ENCODE peak calls at places on chromosomes 4 and X, in five cellular contexts. One of them, this sample, is unnamed.

GRCh38 chr4:5366421-5366820 is 315.1 kb downstream of the STK32B start:
- DNase-seq in A549: peak
- DNase-seq in thyroid gland: no peak
- DNase-seq in ovary: no peak
- DNase-seq in transverse colon: no peak
- DNase-seq in this sample: no peak

GRCh38 chr4:147787204-147787603 is 55.3 kb downstream of the ARHGAP10 start:
- DNase-seq in A549: no peak
- DNase-seq in thyroid gland: no peak
- DNase-seq in ovary: peak
- DNase-seq in transverse colon: no peak
- DNase-seq in this sample: no peak

GRCh38 chr4:85828295-85828910 is 353.5 kb downstream of the ARHGAP24 start:
- DNase-seq in A549: no peak
- DNase-seq in thyroid gland: no peak
- DNase-seq in ovary: no peak
- DNase-seq in transverse colon: no peak
- DNase-seq in this sample: no peak

GRCh38 chr4:89661490-89661889 is 175.5 kb downstream of the SNCA start:
- DNase-seq in A549: no peak
- DNase-seq in thyroid gland: no peak
- DNase-seq in ovary: no peak
- DNase-seq in transverse colon: no peak
- DNase-seq in this sample: no peak

GRCh38 chrX:39214380-39215126 is 413.3 kb downstream of the MID1IP1 start:
- DNase-seq in A549: no peak
- DNase-seq in thyroid gland: peak
- DNase-seq in ovary: no peak
- DNase-seq in transverse colon: no peak
- DNase-seq in this sample: no peak

GRCh38 chrX:132467029-132467428 is 21.8 kb downstream of the MBNL3 start:
- DNase-seq in A549: no peak
- DNase-seq in thyroid gland: no peak
- DNase-seq in ovary: no peak
- DNase-seq in transverse colon: no peak
- DNase-seq in this sample: no peak

GRCh38 chrX:136318895-136319597 is 18.3 kb downstream of the ADGRG4 start:
- DNase-seq in A549: no peak
- DNase-seq in thyroid gland: no peak
- DNase-seq in ovary: no peak
- DNase-seq in transverse colon: no peak
- DNase-seq in this sample: no peak

GRCh38 chr4:1978226-1978625 is 30.5 kb downstream of the NELFA start:
- DNase-seq in A549: no peak
- DNase-seq in thyroid gland: no peak
- DNase-seq in ovary: no peak
- DNase-seq in transverse colon: no peak
- DNase-seq in this sample: no peak

GRCh38 chr4:104352211-104352610 is 142.5 kb downstream of the CXXC4 start:
- DNase-seq in A549: no peak
- DNase-seq in thyroid gland: no peak
- DNase-seq in ovary: no peak
- DNase-seq in transverse colon: no peak
- DNase-seq in this sample: no peak

GRCh38 chr4:95545526-95545925 is 3.2 kb downstream of the UNC5C start:
- DNase-seq in A549: no peak
- DNase-seq in thyroid gland: peak
- DNase-seq in ovary: no peak
- DNase-seq in transverse colon: no peak
- DNase-seq in this sample: no peak

GRCh38 chrX:45628041-45628440 is 427.4 kb upstream of the DIPK2B start:
- DNase-seq in A549: no peak
- DNase-seq in thyroid gland: no peak
- DNase-seq in ovary: no peak
- DNase-seq in transverse colon: no peak
- DNase-seq in this sample: no peak

GRCh38 chr4:66741081-66741480 is 804.2 kb downstream of the CENPC start:
- DNase-seq in A549: no peak
- DNase-seq in thyroid gland: no peak
- DNase-seq in ovary: no peak
- DNase-seq in transverse colon: no peak
- DNase-seq in this sample: no peak

GRCh38 chr4:39383690-39384089 is 17.5 kb upstream of the RFC1 start:
- DNase-seq in A549: no peak
- DNase-seq in thyroid gland: no peak
- DNase-seq in ovary: no peak
- DNase-seq in transverse colon: no peak
- DNase-seq in this sample: no peak

GRCh38 chrX:65607070-65607742 is 60.2 kb upstream of the MSN start:
- DNase-seq in A549: no peak
- DNase-seq in thyroid gland: no peak
- DNase-seq in ovary: no peak
- DNase-seq in transverse colon: no peak
- DNase-seq in this sample: no peak

GRCh38 chrX:130263016-130263415 is 5.7 kb downstream of the ZNF280C start:
- DNase-seq in A549: no peak
- DNase-seq in thyroid gland: no peak
- DNase-seq in ovary: no peak
- DNase-seq in transverse colon: no peak
- DNase-seq in this sample: no peak

GRCh38 chr4:103719320-103720204 is at the start of gene TACR3:
- DNase-seq in A549: no peak
- DNase-seq in thyroid gland: peak
- DNase-seq in ovary: no peak
- DNase-seq in transverse colon: no peak
- DNase-seq in this sample: peak

GRCh38 chr4:118954246-118954645 is 65.6 kb downstream of the SYNPO2 start:
- DNase-seq in A549: no peak
- DNase-seq in thyroid gland: no peak
- DNase-seq in ovary: no peak
- DNase-seq in transverse colon: no peak
- DNase-seq in this sample: no peak

GRCh38 chrX:149491812-149492211 is 13.3 kb downstream of the IDS start:
- DNase-seq in A549: no peak
- DNase-seq in thyroid gland: no peak
- DNase-seq in ovary: no peak
- DNase-seq in transverse colon: peak
- DNase-seq in this sample: no peak

GRCh38 chr4:169226565-169226964 is 44.2 kb downstream of the SH3RF1 start:
- DNase-seq in A549: no peak
- DNase-seq in thyroid gland: no peak
- DNase-seq in ovary: no peak
- DNase-seq in transverse colon: no peak
- DNase-seq in this sample: no peak

GRCh38 chr4:169225812-169226211 is 44.9 kb downstream of the SH3RF1 start:
- DNase-seq in A549: no peak
- DNase-seq in thyroid gland: no peak
- DNase-seq in ovary: no peak
- DNase-seq in transverse colon: no peak
- DNase-seq in this sample: no peak

GRCh38 chr4:169228076-169228475 is 42.7 kb downstream of the SH3RF1 start:
- DNase-seq in A549: no peak
- DNase-seq in thyroid gland: no peak
- DNase-seq in ovary: no peak
- DNase-seq in transverse colon: no peak
- DNase-seq in this sample: no peak

GRCh38 chr4:169231647-169232262 is 39.0 kb downstream of the SH3RF1 start:
- DNase-seq in A549: no peak
- DNase-seq in thyroid gland: no peak
- DNase-seq in ovary: no peak
- DNase-seq in transverse colon: no peak
- DNase-seq in this sample: no peak

DNA sequence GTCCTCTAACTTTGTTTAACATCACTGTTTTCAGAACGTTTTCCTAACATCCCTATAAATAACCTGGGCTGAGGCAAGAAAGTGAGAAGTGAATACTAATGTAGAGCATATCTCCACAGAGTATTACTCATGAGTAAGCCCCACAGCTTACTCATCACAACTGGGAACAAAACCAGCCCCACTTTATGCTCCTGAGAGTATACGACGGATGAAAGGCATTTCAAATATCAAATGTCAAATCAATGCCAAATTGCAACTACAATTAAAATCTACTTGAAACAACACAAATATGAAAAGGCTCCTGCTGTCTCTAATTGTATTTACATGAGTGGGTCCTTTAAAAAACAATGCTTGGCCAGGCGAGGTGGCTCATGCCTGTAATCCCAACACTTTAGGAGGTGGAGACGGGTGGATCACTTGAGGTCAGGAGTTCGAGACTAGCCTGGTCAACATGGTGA is 41.2 kb downstream of the SH3RF1 start:
- DNase-seq in A549: peak
- DNase-seq in thyroid gland: peak
- DNase-seq in ovary: no peak
- DNase-seq in transverse colon: no peak
- DNase-seq in this sample: peak
- H3K4me3 ChIP-seq in A549: no peak
- H3K4me3 ChIP-seq in thyroid gland: no peak
- H3K4me3 ChIP-seq in ovary: no peak
- H3K4me3 ChIP-seq in transverse colon: no peak
- H3K4me3 ChIP-seq in this sample: no peak

GRCh38 chr4:183599690-183600089 is 59.3 kb downstream of the RWDD4 start:
- DNase-seq in A549: no peak
- DNase-seq in thyroid gland: no peak
- DNase-seq in ovary: no peak
- DNase-seq in transverse colon: no peak
- DNase-seq in this sample: no peak
- TF ChIP-seq POLR2A in A549: no peak
- TF ChIP-seq POLR2A in thyroid gland: no peak
- TF ChIP-seq POLR2A in ovary: no peak
- TF ChIP-seq POLR2A in transverse colon: no peak
- TF ChIP-seq POLR2A in this sample: no peak

GRCh38 chrX:2781698-2782097 is 29.9 kb downstream of the XG start:
- DNase-seq in A549: no peak
- DNase-seq in thyroid gland: no peak
- DNase-seq in ovary: no peak
- DNase-seq in transverse colon: no peak
- DNase-seq in this sample: no peak
- H3K27ac ChIP-seq in A549: no peak
- H3K27ac ChIP-seq in thyroid gland: no peak
- H3K27ac ChIP-seq in ovary: no peak
- H3K27ac ChIP-seq in transverse colon: no peak
- H3K27ac ChIP-seq in this sample: peak

DNA sequence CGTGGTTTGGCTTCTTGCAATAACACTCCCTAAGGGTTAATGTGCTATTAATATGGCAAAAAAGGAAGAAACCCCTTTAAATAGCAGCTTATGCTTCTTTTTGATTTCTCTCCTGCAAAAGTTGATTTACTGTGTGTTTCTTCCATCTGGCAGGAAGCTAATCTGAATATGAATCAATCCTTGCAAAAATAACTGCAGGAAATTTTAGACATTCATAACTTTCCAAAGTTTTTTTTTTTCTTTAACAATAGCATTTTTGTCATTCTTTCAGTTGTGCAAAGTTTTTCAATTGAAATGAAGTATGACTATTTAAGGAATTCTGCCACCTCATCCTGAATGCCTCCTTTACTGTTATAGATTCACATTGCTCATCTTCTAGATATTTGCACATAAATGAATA is 115.6 kb downstream of the SPANXA1 start:
- DNase-seq in A549: no peak
- DNase-seq in thyroid gland: no peak
- DNase-seq in ovary: no peak
- DNase-seq in transverse colon: no peak
- DNase-seq in this sample: no peak
- H3K4me3 ChIP-seq in A549: no peak
- H3K4me3 ChIP-seq in thyroid gland: no peak
- H3K4me3 ChIP-seq in ovary: no peak
- H3K4me3 ChIP-seq in transverse colon: no peak
- H3K4me3 ChIP-seq in this sample: no peak

GRCh38 chrX:118495958-118496762 is 545 bp downstream of the DOCK11 start:
- DNase-seq in A549: no peak
- DNase-seq in thyroid gland: peak
- DNase-seq in ovary: peak
- DNase-seq in transverse colon: peak
- DNase-seq in this sample: peak
- TF ChIP-seq POLR2A in A549: no peak
- TF ChIP-seq POLR2A in thyroid gland: no peak
- TF ChIP-seq POLR2A in ovary: no peak
- TF ChIP-seq POLR2A in transverse colon: peak
- TF ChIP-seq POLR2A in this sample: no peak